ENCODE peak calls at places on chromosomes 7 and 10, in nine cellular contexts. J, V, Y, G, M, L, N, C and X are unnamed samples.

GRCh38 chr7:8201846-8202441 is 60.0 kb downstream of the ICA1 start:
- DNase-seq in J (no peak), V (no peak), Y (no peak), G (no peak), M (no peak), L (no peak), N (no peak), C (no peak), X (no peak)

GRCh38 chr10:99394256-99394655 is 36.2 kb downstream of the GOT1 start:
- DNase-seq in J (no peak), V (no peak), Y (no peak), G (no peak), M (no peak), L (no peak), N (no peak), C (no peak), X (no peak)

GRCh38 chr10:104231784-104232612 is at the start of gene CFAP43:
- DNase-seq in J (peak), V (peak), Y (peak), G (peak), M (peak), L (peak), N (peak), C (peak), X (peak)

GRCh38 chr10:107614939-107615665 is 450.6 kb upstream of the SORCS1 start:
- DNase-seq in J (no peak), V (no peak), Y (no peak), G (peak), M (no peak), L (no peak), N (no peak), C (no peak), X (no peak)

GRCh38 chr7:158096582-158096981 is 491.0 kb downstream of the PTPRN2 start:
- DNase-seq in J (no peak), V (no peak), Y (no peak), G (no peak), M (no peak), L (peak), N (no peak), C (no peak), X (peak)

GRCh38 chr10:28533571-28534304 is 820 bp downstream of the WAC start:
- DNase-seq in J (peak), V (peak), Y (no peak), G (peak), M (peak), L (peak), N (peak), C (peak), X (no peak)

GRCh38 chr7:103777440-103777839 is 212.0 kb downstream of the RELN start:
- DNase-seq in J (no peak), V (no peak), Y (no peak), G (no peak), M (no peak), L (no peak), N (no peak), C (no peak), X (no peak)

GRCh38 chr7:7554021-7554432 is 12.7 kb upstream of the MIOS start:
- DNase-seq in J (no peak), V (no peak), Y (no peak), G (peak), M (no peak), L (no peak), N (no peak), C (no peak), X (no peak)

GRCh38 chr7:28729276-28729675 is 228.9 kb downstream of the TRIL start:
- DNase-seq in J (no peak), V (no peak), Y (no peak), G (peak), M (no peak), L (no peak), N (no peak), C (no peak), X (no peak)

GRCh38 chr10:97633921-97634320 is 621 bp upstream of the MORN4 start:
- DNase-seq in J (no peak), V (no peak), Y (no peak), G (no peak), M (no peak), L (no peak), N (no peak), C (peak), X (no peak)

GRCh38 chr7:134599371-134599770 is 47.3 kb upstream of the BPGM start:
- DNase-seq in J (no peak), V (no peak), Y (no peak), G (peak), M (no peak), L (no peak), N (no peak), C (no peak), X (no peak)

GRCh38 chr10:131874991-131875451 is 25.8 kb upstream of the PPP2R2D start:
- DNase-seq in J (peak), V (peak), Y (peak), G (peak), M (peak), L (peak), N (peak), C (peak), X (peak)

GRCh38 chr7:143289421-143289820 is 1.3 kb downstream of the CASP2 start:
- DNase-seq in J (no peak), V (no peak), Y (no peak), G (no peak), M (no peak), L (no peak), N (no peak), C (no peak), X (no peak)

DNA sequence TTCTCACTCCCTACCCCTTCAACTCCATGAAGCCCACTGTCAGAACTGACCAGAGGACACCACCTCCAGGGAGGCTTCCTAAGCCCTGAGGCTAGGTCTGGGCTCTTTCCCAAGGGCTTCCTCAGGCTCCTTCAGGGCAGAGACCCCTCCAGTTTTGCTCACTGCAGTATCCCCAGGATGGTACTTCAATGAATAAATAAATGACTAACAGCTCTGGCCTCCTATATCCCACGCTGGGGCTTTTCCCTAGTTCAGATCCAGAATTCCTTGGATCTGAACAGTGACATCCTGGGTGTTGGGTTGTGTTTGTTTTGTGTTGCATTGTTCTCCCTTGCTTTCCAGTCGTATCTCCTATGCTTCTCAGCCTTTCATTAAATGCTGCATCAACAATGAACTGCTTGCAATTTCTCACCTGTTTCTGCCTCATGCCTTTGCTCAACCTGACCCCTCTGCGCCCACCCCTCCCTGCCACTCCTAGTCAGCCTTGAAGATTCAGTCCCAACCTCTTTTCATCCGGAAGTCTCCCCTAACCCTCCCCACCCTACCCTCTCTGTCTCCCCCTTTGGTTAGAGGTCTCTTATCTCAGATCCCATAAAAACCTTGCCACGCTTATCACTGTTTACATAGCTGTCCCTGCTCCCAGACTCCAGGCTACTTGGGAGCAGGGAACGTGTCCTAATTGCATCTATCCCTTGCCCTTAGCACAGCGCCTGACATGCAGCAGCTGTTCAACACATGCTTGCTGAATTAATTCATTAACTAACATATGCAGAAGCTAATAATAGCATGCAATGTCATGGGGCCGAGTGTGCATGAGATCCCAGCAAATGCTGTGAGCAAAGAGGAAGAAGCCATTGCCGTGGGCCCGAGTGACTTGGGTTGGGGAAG is 41.7 kb downstream of the PPP1R3C start:
- DNase-seq in J (no peak), V (peak), Y (peak), G (peak), M (no peak), L (no peak), N (no peak), C (peak), X (no peak)
- TF ChIP-seq CTCF in J (no peak), V (no peak), Y (no peak), G (no peak), M (no peak), L (no peak), N (no peak), C (no peak), X (no peak)

DNA sequence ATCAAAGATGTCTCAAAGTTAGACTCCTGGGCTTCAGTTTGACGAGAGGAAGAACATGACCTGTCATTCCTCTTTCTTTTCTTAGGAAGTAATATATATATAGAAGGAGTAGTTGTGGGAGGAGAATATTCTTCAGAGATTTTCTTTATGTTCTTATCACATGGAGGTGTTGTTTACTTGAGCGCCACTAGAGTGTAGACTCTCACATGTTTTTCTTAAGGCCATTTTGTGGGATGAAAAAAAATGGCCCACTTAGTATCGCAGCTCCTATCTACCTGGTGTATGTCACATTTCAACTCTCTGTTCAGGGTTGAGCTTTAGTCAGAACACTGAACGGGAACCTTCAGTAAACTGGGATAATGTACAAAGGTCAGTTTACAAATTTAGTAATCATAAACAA is 645.2 kb downstream of the PHTF2 start:
- DNase-seq in J (no peak), V (no peak), Y (no peak), G (no peak), M (no peak), L (no peak), N (no peak), C (no peak), X (no peak)
- TF ChIP-seq CTCF in J (no peak), V (no peak), Y (no peak), G (no peak), M (no peak), L (no peak), N (no peak), C (no peak), X (no peak)

GRCh38 chr7:117829450-117829849 is 43.8 kb downstream of the CTTNBP2 start:
- DNase-seq in J (no peak), V (peak), Y (no peak), G (no peak), M (no peak), L (no peak), N (no peak), C (no peak), X (no peak)
- TF ChIP-seq CTCF in J (no peak), V (no peak), Y (no peak), G (peak), M (no peak), L (no peak), N (no peak), C (no peak), X (peak)

GRCh38 chr10:42827201-42827600 is 44.6 kb downstream of the BMS1 start:
- DNase-seq in J (no peak), V (no peak), Y (no peak), G (no peak), M (no peak), L (no peak), N (no peak), C (no peak), X (no peak)
- TF ChIP-seq CTCF in J (no peak), V (no peak), Y (peak), G (peak), M (no peak), L (no peak), N (no peak), C (no peak), X (peak)

DNA sequence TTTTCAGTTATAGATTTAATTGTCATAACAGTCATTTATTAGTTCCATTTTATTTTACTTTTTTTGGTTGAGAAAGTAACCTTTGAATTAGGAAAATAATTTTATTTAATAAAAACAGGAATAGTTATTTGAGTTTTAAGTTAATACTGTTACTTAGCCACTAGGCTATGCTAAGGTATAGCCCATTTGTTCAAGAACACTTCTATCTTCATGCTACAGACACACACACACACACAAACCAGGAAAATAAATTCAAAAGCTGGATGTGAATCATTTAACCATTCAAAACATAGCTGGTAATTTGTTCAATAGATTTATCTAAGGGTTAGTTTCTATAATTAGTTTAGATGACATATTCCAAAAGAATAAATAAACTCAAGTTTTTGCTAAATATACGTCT is 148.4 kb downstream of the RNF133 start:
- DNase-seq in J (no peak), V (no peak), Y (no peak), G (no peak), M (no peak), L (no peak), N (no peak), C (no peak), X (no peak)
- TF ChIP-seq CTCF in J (no peak), V (no peak), Y (no peak), G (no peak), M (no peak), L (no peak), N (no peak), C (no peak), X (peak)